ENCODE peak calls at places on chromosomes 3 and 15, in seven cellular contexts. Z is neural progenitor cell, W is GM23338, N is SK-N-SH, J is HCT116, C is GM23248, M is OCI-LY7. V is an unnamed sample.

GRCh38 chr3:135908225-135908624 is 57.3 kb upstream of the PPP2R3A start:
- DNase-seq in C (peak), Z (no peak), J (peak), M (no peak), N (no peak), W (peak), V (peak)

GRCh38 chr3:135752851-135753250 is 212.7 kb upstream of the PPP2R3A start:
- DNase-seq in J (no peak), Z (peak), C (no peak), M (no peak), N (no peak), W (peak), V (peak)

GRCh38 chr15:49815937-49816336 is 195.1 kb downstream of the DTWD1 start:
- DNase-seq in W (no peak), J (no peak), Z (no peak), N (no peak), C (peak), M (no peak), V (no peak)

GRCh38 chr15:69805248-69805953 is 292.3 kb downstream of the TLE3 start:
- DNase-seq in M (no peak), Z (no peak), C (no peak), W (no peak), N (no peak), J (no peak), V (peak)

GRCh38 chr3:172307143-172307560 is 141.1 kb downstream of the GHSR start:
- DNase-seq in W (no peak), M (no peak), N (peak), C (peak), Z (no peak), J (no peak), V (peak)

GRCh38 chr15:70024521-70024920 is 73.2 kb downstream of the TLE3 start:
- DNase-seq in J (no peak), N (no peak), W (peak), M (no peak), C (no peak), Z (no peak), V (no peak)

GRCh38 chr15:101371081-101371480 is 76.0 kb upstream of the SNRPA1 start:
- DNase-seq in C (no peak), M (no peak), N (no peak), W (no peak), Z (no peak), J (no peak), V (no peak)

GRCh38 chr3:119290613-119291012 is 3.6 kb upstream of the ARHGAP31 start:
- DNase-seq in N (no peak), W (no peak), Z (no peak), C (no peak), J (no peak), M (no peak), V (no peak)

GRCh38 chr15:49452595-49452994 is 29.6 kb downstream of the FGF7 start:
- DNase-seq in J (no peak), Z (no peak), N (no peak), W (no peak), C (peak), M (no peak), V (no peak)

GRCh38 chr3:11998091-11998490 is 6.1 kb upstream of the SYN2 start:
- DNase-seq in N (no peak), W (no peak), J (no peak), Z (no peak), C (no peak), M (no peak), V (no peak)

GRCh38 chr3:33092496-33093254 is 4.3 kb downstream of the GLB1 start:
- DNase-seq in C (no peak), M (no peak), J (no peak), N (no peak), W (no peak), Z (no peak), V (no peak)

GRCh38 chr15:89323825-89324224 is 10.8 kb downstream of the POLG start:
- DNase-seq in M (no peak), J (no peak), C (no peak), Z (no peak), N (no peak), W (no peak), V (no peak)

DNA sequence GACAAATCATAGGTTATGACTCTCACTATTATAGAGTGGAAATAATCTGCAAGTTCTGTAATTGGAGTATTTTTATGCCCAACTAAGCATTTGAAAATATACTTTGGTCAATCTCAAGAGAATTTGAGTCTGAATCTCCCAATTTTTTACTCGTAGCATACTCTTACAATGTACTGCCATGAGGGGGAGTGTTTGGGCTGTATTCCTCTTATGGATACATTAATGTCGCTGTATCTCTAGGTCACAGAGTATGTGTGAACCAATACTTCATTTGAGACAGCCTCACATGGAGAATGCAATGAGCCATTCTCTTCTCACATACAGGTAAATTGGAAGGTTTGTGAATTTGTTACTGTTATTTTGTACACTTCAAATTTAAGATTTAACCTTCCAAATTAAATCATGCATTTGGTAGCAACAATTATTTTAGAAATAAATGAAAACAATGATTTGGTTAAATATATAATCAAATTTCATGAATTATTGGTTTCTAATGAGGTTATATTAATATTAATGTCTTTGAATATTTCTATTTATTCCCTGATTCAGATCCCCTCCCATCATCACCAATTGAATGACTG is 5.5 kb upstream of the CD200 start:
- DNase-seq in J (peak), N (peak), W (peak), C (peak), Z (peak), M (peak), V (peak)
- TF ChIP-seq EZH2phosphoT487 in J (no peak), N (no peak), W (no peak), C (no peak), Z (no peak), M (no peak), V (no peak)

GRCh38 chr3:110027446-110027845 is 690.1 kb upstream of the DPPA4 start:
- DNase-seq in M (no peak), N (peak), W (no peak), J (peak), Z (no peak), C (peak), V (peak)
- H2AFZ ChIP-seq in M (no peak), N (no peak), W (no peak), J (peak), Z (no peak), C (no peak), V (no peak)

GRCh38 chr3:184399410-184399809 is 19.6 kb downstream of the CHRD start:
- DNase-seq in J (no peak), N (no peak), Z (no peak), M (no peak), C (peak), W (peak), V (peak)
- TF ChIP-seq EZH2phosphoT487 in J (no peak), N (no peak), Z (no peak), M (no peak), C (no peak), W (no peak), V (no peak)

GRCh38 chr3:164458986-164459385 is 619.3 kb downstream of the SI start:
- DNase-seq in W (no peak), J (no peak), N (no peak), C (peak), M (no peak), Z (no peak), V (peak)

GRCh38 chr3:164459526-164460151 is 618.7 kb downstream of the SI start:
- DNase-seq in N (no peak), C (no peak), Z (no peak), J (no peak), W (peak), M (no peak), V (no peak)

GRCh38 chr3:164465172-164465571 is 613.1 kb downstream of the SI start:
- DNase-seq in C (peak), M (no peak), W (no peak), J (no peak), Z (no peak), N (no peak), V (peak)

GRCh38 chr3:164460851-164461250 is 617.4 kb downstream of the SI start:
- DNase-seq in W (no peak), J (no peak), Z (no peak), M (no peak), N (no peak), C (peak), V (no peak)
- H2AFZ ChIP-seq in W (peak), J (peak), Z (peak), M (no peak), N (peak), C (peak), V (peak)

GRCh38 chr3:71816141-71816540 is 31.2 kb upstream of the PROK2 start:
- DNase-seq in C (no peak), N (no peak), J (no peak), Z (peak), M (no peak), W (no peak), V (no peak)
- TF ChIP-seq EZH2phosphoT487 in C (no peak), N (no peak), J (no peak), Z (no peak), M (no peak), W (no peak), V (no peak)

GRCh38 chr3:174440350-174440716 is 418.8 kb upstream of the NAALADL2 start:
- DNase-seq in M (peak), J (no peak), C (peak), Z (peak), N (no peak), W (peak), V (peak)
- H2AFZ ChIP-seq in M (peak), J (peak), C (peak), Z (peak), N (peak), W (no peak), V (peak)

GRCh38 chr15:100175406-100176114 is 166.2 kb downstream of the ADAMTS17 start:
- DNase-seq in J (no peak), M (no peak), N (no peak), W (no peak), C (no peak), Z (no peak), V (no peak)
- TF ChIP-seq EZH2phosphoT487 in J (no peak), M (no peak), N (no peak), W (no peak), C (no peak), Z (no peak), V (no peak)

GRCh38 chr3:81033185-81033584 is 728.3 kb downstream of the GBE1 start:
- DNase-seq in W (no peak), M (no peak), J (no peak), C (no peak), N (no peak), Z (no peak), V (no peak)
- H2AFZ ChIP-seq in W (no peak), M (no peak), J (no peak), C (no peak), N (peak), Z (no peak), V (no peak)

GRCh38 chr15:40934457-40934856 is 5.3 kb downstream of the DLL4 start:
- DNase-seq in C (no peak), W (no peak), J (no peak), N (no peak), M (no peak), Z (no peak), V (no peak)

GRCh38 chr15:40931300-40932142 is 2.4 kb downstream of the DLL4 start:
- DNase-seq in Z (no peak), C (no peak), N (peak), M (no peak), W (no peak), J (no peak), V (no peak)

GRCh38 chr15:40933520-40933904 is 4.4 kb downstream of the DLL4 start:
- DNase-seq in N (no peak), W (no peak), Z (no peak), J (no peak), M (no peak), C (no peak), V (peak)

GRCh38 chr15:40932146-40932545 is 3.0 kb downstream of the DLL4 start:
- DNase-seq in Z (no peak), N (peak), M (peak), C (no peak), W (no peak), J (no peak), V (no peak)

GRCh38 chr15:40932625-40933519 is 3.7 kb downstream of the DLL4 start:
- DNase-seq in N (no peak), J (no peak), Z (no peak), W (no peak), C (no peak), M (no peak), V (peak)
- TF ChIP-seq EZH2phosphoT487 in N (no peak), J (no peak), Z (no peak), W (no peak), C (no peak), M (no peak), V (no peak)